ENCODE peak calls at places on chromosomes 12 and 14, in six cellular contexts. Z is stimulated activated effector memory CD8-positive, alpha-beta T cell treated with anti-CD3 and anti-CD28 coated beads, Interleukin-12 subunit alpha, Interleukin-12 subunit beta, amount 100 ng/mL, for 72 hours; K is naive thymus-derived CD8-positive, alpha-beta T cell; L is natural killer cell; S is EL; T is effector memory CD4-positive, alpha-beta T cell. V is an unnamed sample.

GRCh38 chr12:102216086-102216691 is 18.6 kb upstream of the PMCH start:
- DNase-seq in L (no peak), Z (no peak), K (no peak), S (peak), T (no peak), V (no peak)

GRCh38 chr12:3077572-3078081 is 448 bp downstream of the TSPAN9 start:
- DNase-seq in S (peak), K (no peak), L (no peak), Z (no peak), T (no peak), V (peak)

GRCh38 chr12:50734409-50735263 is 29.3 kb upstream of the ATF1 start:
- DNase-seq in T (no peak), K (no peak), Z (no peak), S (peak), L (no peak), V (peak)

GRCh38 chr14:72801381-72801812 is 92.5 kb downstream of the DPF3 start:
- DNase-seq in S (peak), K (no peak), Z (no peak), L (no peak), T (no peak), V (no peak)

GRCh38 chr14:90797919-90798318 is 18.3 kb downstream of the TTC7B start:
- DNase-seq in T (no peak), K (no peak), S (no peak), L (no peak), Z (no peak), V (no peak)

GRCh38 chr12:94244165-94245133 is 96.1 kb downstream of the PLXNC1 start:
- DNase-seq in L (peak), S (no peak), T (no peak), K (no peak), Z (peak), V (no peak)

GRCh38 chr14:61296707-61297502 is 15.8 kb upstream of the TMEM30B start:
- DNase-seq in T (no peak), L (no peak), K (peak), Z (no peak), S (peak), V (no peak)

GRCh38 chr14:53715390-53715730 is 241.3 kb downstream of the BMP4 start:
- DNase-seq in T (no peak), K (no peak), Z (no peak), S (peak), L (no peak), V (no peak)

GRCh38 chr14:21047378-21047781 is 5.2 kb downstream of the RNASE7 start:
- DNase-seq in T (no peak), Z (no peak), K (no peak), L (no peak), S (no peak), V (no peak)

GRCh38 chr14:32404784-32405573 is 75.9 kb downstream of the AKAP6 start:
- DNase-seq in L (no peak), K (no peak), S (no peak), Z (no peak), T (no peak), V (no peak)

GRCh38 chr12:96094201-96094600 is 58.8 kb upstream of the LTA4H start:
- DNase-seq in K (no peak), Z (no peak), S (peak), T (no peak), L (no peak), V (no peak)

GRCh38 chr12:6866163-6866919 is 990 bp upstream of the TPI1 start:
- DNase-seq in L (no peak), K (no peak), S (no peak), Z (no peak), T (no peak), V (no peak)

GRCh38 chr12:130765186-130765659 is 49.1 kb upstream of the RIMBP2 start:
- DNase-seq in T (no peak), L (no peak), K (no peak), S (peak), Z (peak), V (no peak)

GRCh38 chr14:102819176-102819628 is 42.0 kb downstream of the TRAF3 start:
- DNase-seq in K (no peak), Z (peak), T (peak), S (no peak), L (no peak), V (no peak)

GRCh38 chr12:110693731-110694130 is 4.8 kb upstream of the HVCN1 start:
- DNase-seq in T (no peak), K (no peak), S (no peak), L (no peak), Z (no peak), V (no peak)

GRCh38 chr12:55049676-55050075 is 29.9 kb downstream of the NEUROD4 start:
- DNase-seq in S (no peak), Z (no peak), T (no peak), L (no peak), K (no peak), V (no peak)

GRCh38 chr14:24982472-24983155 is 67.3 kb downstream of the STXBP6 start:
- DNase-seq in L (no peak), T (no peak), K (no peak), Z (no peak), S (peak), V (no peak)

GRCh38 chr12:65232490-65233077 is 45.9 kb upstream of the MSRB3 start:
- DNase-seq in L (no peak), T (no peak), Z (no peak), S (peak), K (no peak), V (no peak)

GRCh38 chr14:22458737-22459136 is 130.3 kb downstream of the DAD1 start:
- DNase-seq in T (no peak), L (no peak), Z (no peak), S (no peak), K (no peak), V (no peak)

GRCh38 chr12:112809684-112810083 is 18.1 kb downstream of the RPH3A start:
- DNase-seq in T (no peak), Z (no peak), L (no peak), S (no peak), K (no peak), V (no peak)

GRCh38 chr14:49461529-49462401 is 124.4 kb downstream of the RPS29 start:
- DNase-seq in S (peak), Z (peak), L (no peak), K (peak), T (peak), V (peak)

GRCh38 chr14:23345987-23346692 is 6.5 kb downstream of the SLC22A17 start:
- DNase-seq in Z (no peak), S (no peak), T (no peak), K (no peak), L (no peak), V (no peak)

GRCh38 chr12:96219700-96220206 is 25.6 kb downstream of the ELK3 start:
- DNase-seq in T (no peak), L (no peak), K (no peak), S (peak), Z (no peak), V (peak)

GRCh38 chr12:107967170-107967569 is 161.9 kb upstream of the WSCD2 start:
- DNase-seq in L (no peak), Z (no peak), K (no peak), T (no peak), S (peak), V (no peak)

GRCh38 chr12:29882771-29883315 is 99.1 kb upstream of the TMTC1 start:
- DNase-seq in T (no peak), S (no peak), K (no peak), Z (no peak), L (no peak), V (no peak)